ENCODE peak calls at places on chromosomes 6 and 20, in four cellular contexts. J is GM12878, O is HepG2, D is K562. G is an unnamed sample.

GRCh38 chr6:163814494-163815364 is 400.2 kb downstream of the QKI start:
- DNase-seq in J (peak; percentile 34), O (no peak), D (no peak), G (no peak)

GRCh38 chr6:38846844-38847243 is 131.7 kb downstream of the DNAH8 start:
- DNase-seq in D (no peak), J (no peak), O (no peak), G (no peak)

GRCh38 chr6:144149894-144150672 is at the start of gene STX11:
- DNase-seq in D (peak; percentile 82), J (peak; percentile 57), O (no peak), G (peak; percentile 72)

GRCh38 chr6:132527791-132528190 is 10.3 kb upstream of the TAAR9 start:
- DNase-seq in O (no peak), D (no peak), J (no peak), G (no peak)

GRCh38 chr6:160967351-160967750 is 24.2 kb upstream of the MAP3K4 start:
- DNase-seq in O (no peak), J (no peak), D (no peak), G (no peak)

GRCh38 chr20:47768016-47768953 is 17.0 kb downstream of the SULF2 start:
- DNase-seq in J (no peak), D (no peak), O (no peak), G (no peak)

GRCh38 chr6:30880563-30881252 is 3.6 kb upstream of the DDR1 start:
- DNase-seq in J (no peak), D (no peak), O (no peak), G (no peak)

GRCh38 chr6:89281779-89282246 is 33.3 kb downstream of the GABRR2 start:
- DNase-seq in O (peak; percentile 44), J (no peak), D (peak; percentile 77), G (peak; percentile 86)

GRCh38 chr6:53986165-53986720 is 125.0 kb upstream of the MLIP start:
- DNase-seq in O (peak; percentile 46), D (no peak), J (no peak), G (peak; percentile 38)

GRCh38 chr6:36308514-36308913 is 28.2 kb downstream of the BNIP5 start:
- DNase-seq in D (no peak), J (no peak), O (no peak), G (no peak)

GRCh38 chr6:134169881-134170486 is 117.6 kb upstream of the SLC2A12 start:
- DNase-seq in D (no peak), J (no peak), O (no peak), G (no peak)

GRCh38 chr6:90227693-90228092 is 69.0 kb downstream of the BACH2 start:
- DNase-seq in O (no peak), J (no peak), D (no peak), G (no peak)

GRCh38 chr20:51510961-51511360 is 31.6 kb downstream of the NFATC2 start:
- DNase-seq in D (no peak), O (no peak), J (no peak), G (no peak)

GRCh38 chr6:40957616-40958492 is 81.2 kb downstream of the UNC5CL start:
- DNase-seq in D (no peak), O (peak; percentile 88), J (no peak), G (no peak)

GRCh38 chr6:74596586-74596985 is 609.3 kb downstream of the COL12A1 start:
- DNase-seq in O (no peak), D (no peak), J (no peak), G (no peak)

GRCh38 chr6:1317302-1317815 is 5.5 kb downstream of the FOXQ1 start:
- DNase-seq in J (no peak), D (no peak), O (no peak), G (no peak)
- TF ChIP-seq FOXM1 in J (no peak), D (no peak), O (no peak), G (no peak)

GRCh38 chr6:127868338-127868737 is 32.5 kb downstream of the THEMIS start:
- DNase-seq in O (no peak), D (no peak), J (no peak), G (no peak)
- TF ChIP-seq TARDBP in O (no peak), D (no peak), J (no peak), G (no peak)

GRCh38 chr6:25006565-25007001 is 70.8 kb upstream of the RIPOR2 start:
- DNase-seq in O (no peak), J (no peak), D (no peak), G (no peak)
- TF ChIP-seq FOXK2 in O (no peak), J (no peak), D (no peak), G (no peak)

DNA sequence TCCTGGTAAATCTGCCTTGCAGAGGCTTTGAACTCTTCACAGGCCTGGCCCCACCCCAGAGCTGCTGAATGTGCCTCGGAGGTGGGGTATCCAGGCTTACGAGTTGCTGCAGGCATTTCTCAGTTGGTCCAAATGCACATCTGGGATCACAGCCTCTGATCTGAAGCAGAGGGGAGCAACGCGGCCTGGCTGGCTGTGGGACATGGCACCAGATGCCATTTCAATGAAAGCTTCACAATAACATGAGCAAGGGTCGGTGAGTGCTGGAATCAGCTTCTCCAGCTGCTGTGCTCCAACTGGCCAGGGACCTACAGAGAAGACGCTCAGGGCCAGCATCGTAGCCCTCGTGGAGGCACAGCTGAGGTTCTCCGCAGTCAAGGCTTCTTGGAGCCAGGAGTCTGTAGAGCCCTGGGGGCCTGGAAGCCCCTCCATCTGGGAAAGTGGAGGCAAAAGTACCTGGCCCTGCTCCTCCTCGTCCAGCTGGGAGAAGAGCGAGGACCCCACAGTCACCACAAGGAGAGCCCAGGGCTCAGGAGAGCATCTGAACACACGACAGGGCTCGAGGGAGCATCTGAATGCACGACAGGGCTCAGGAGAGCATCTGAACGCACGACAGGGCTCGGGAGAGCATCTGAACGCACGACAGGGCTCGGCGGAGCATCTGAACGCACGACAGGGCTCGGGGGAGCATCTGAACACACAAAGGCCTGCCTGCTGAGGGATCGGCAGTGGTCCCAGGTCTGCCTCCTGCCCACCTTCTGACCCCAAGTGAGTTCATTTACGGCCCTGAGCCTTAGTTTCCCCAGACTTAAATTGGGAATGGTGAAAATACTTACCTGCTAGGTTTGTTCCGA is 165.2 kb downstream of the DLL1 start:
- DNase-seq in O (no peak), J (no peak), D (no peak), G (no peak)
- TF ChIP-seq FOXM1 in O (no peak), J (no peak), D (no peak), G (no peak)

DNA sequence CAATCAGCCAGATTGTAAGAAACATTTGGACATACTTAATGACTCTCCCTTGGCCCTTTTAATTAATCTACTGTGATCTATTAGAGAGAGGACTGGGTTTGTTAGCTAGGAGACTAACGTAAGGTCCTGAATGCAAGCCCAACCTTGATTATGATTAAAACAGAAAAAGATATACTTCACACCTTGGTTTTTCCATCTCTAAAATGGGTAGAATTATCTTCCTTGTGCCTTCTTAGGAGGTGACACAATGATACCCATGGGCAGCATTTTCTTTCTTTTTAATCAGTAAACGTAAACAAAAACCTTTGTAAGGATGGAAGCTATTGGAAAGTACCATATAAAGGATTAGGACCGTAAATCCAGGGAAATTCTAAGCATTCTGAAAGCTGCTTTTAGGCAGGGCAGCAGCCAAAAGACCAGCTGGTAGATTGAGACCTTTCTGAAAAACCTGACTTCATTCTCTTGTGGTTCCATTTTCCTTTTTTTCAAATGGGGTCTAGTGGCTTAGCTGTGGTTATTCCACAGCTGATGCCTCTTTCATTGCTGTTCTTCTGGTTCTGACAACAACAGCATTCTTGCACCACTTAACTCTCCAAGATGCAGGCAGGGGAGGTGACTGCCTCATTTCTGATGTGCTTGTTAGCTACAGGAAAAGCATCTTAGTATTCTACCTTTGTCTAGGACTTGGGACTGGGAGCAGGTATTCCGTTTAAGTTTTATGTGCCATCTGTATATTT is 27.4 kb downstream of the RREB1 start:
- DNase-seq in O (no peak), D (no peak), J (no peak), G (no peak)
- TF ChIP-seq TARDBP in O (no peak), D (no peak), J (no peak), G (no peak)

GRCh38 chr20:57267158-57267821 is 849 bp upstream of the BMP7 start:
- DNase-seq in O (no peak), J (no peak), D (no peak), G (no peak)

GRCh38 chr20:57264908-57265648 is 1.4 kb downstream of the BMP7 start:
- DNase-seq in J (no peak), D (no peak), O (no peak), G (peak; percentile 34)

GRCh38 chr20:57268399-57269076 is 2.1 kb upstream of the BMP7 start:
- DNase-seq in J (no peak), O (no peak), D (no peak), G (no peak)

GRCh38 chr20:57265649-57266250 is 691 bp downstream of the BMP7 start:
- DNase-seq in D (no peak), J (no peak), O (no peak), G (peak; percentile 42)

DNA sequence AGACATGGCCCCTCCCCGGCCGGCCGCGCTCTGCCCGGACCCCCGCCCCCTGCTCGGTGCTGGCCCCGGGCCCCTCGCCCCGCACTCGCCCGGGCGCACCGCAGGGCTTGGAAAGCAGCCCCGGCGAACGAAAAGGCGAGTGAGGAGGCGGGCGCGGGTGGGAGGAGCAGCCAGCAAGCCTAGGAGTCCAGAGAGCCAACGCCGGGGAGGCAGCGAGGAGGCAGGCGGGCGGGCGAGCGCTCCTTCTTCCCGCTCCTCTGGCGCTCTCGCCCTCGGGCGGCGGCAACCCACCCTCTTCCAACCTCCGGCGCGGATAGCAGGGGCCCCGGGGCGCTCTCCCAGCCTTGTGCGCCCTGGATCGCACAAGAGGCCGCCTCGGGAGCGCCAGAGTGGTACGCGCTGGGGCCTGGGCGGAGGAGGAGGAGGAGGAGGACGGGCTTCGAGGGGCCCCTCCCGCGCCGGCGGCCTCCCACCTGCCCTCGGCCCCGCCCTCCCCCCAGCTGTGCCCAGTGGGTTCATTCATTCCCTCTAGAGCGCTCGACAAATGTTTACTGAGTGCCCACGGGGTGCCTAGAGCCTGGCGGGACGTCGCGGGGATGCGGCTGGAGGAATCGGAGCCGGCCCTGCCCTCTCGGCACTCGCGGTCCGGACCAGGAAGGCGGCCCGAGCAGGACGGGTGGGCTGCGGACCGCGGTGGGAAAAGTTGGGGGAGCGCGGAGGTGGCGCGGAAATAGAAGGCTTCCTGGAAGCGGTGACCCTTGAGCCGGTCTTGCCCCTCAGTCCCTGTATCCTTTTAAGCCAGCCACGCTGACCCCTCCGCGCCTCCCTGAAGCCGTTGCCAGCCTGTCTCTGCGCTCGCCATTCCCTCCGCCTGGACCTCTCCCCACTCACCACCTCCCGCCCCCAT is at the start of gene BMP7:
- DNase-seq in D (no peak), J (no peak), O (no peak), G (peak; percentile 60)
- TF ChIP-seq FOXK2 in D (no peak), J (no peak), O (no peak), G (no peak)

GRCh38 chr6:12472601-12473038 is 182.5 kb downstream of the EDN1 start:
- DNase-seq in D (no peak), O (peak; percentile 68), J (no peak), G (no peak)
- TF ChIP-seq FOXM1 in D (no peak), O (no peak), J (no peak), G (no peak)

GRCh38 chr20:16350465-16350864 is 222.8 kb downstream of the KIF16B start:
- DNase-seq in J (no peak), O (no peak), D (no peak), G (no peak)
- TF ChIP-seq TARDBP in J (no peak), O (no peak), D (no peak), G (no peak)

GRCh38 chr20:3000852-3001523 is 42.4 kb upstream of the GNRH2 start:
- DNase-seq in O (no peak), J (no peak), D (peak; percentile 18), G (peak; percentile 61)
- TF ChIP-seq FOXK2 in O (no peak), J (no peak), D (no peak), G (no peak)

GRCh38 chr6:156427345-156427744 is 349.8 kb upstream of the ARID1B start:
- DNase-seq in O (no peak), D (no peak), J (no peak), G (no peak)
- TF ChIP-seq FOXM1 in O (no peak), D (no peak), J (no peak), G (no peak)